ENCODE peak calls at places on chromosomes 3 and 15, in seven cellular contexts. D is non-pigmented ciliary epithelial cell; P is small intestine; Q is stimulated activated CD4-positive, alpha-beta T cell treated with anti-CD3 and anti-CD28 coated beads, Interleukin-12 subunit alpha, Interleukin-12 subunit beta, amount 100 ng/mL, for 48 hours; C is HS-27A; F is Peyer's patch; M is ELR. J is an unnamed sample.

GRCh38 chr3:193970773-193971206 is 165.2 kb upstream of the HES1 start:
- DNase-seq in D (no peak), P (peak), Q (no peak), C (no peak), F (no peak), M (no peak), J (no peak)

GRCh38 chr3:177978948-177979347 is 557.3 kb upstream of the KCNMB2 start:
- DNase-seq in D (no peak), P (no peak), Q (no peak), C (no peak), F (no peak), M (no peak), J (no peak)

GRCh38 chr3:140420621-140421357 is 257.1 kb upstream of the TRIM42 start:
- DNase-seq in D (peak), P (no peak), Q (no peak), C (peak), F (no peak), M (no peak), J (no peak)

GRCh38 chr3:127691494-127691893 is 18.7 kb downstream of the ABTB1 start:
- DNase-seq in D (no peak), P (no peak), Q (no peak), C (no peak), F (no peak), M (no peak), J (no peak)

GRCh38 chr15:89662893-89663673 is 7.8 kb upstream of the KIF7 start:
- DNase-seq in D (peak), P (no peak), Q (no peak), C (peak), F (no peak), M (peak), J (no peak)

GRCh38 chr15:66153549-66154415 is 99.8 kb downstream of the MEGF11 start:
- DNase-seq in D (no peak), P (no peak), Q (no peak), C (no peak), F (no peak), M (no peak), J (no peak)

GRCh38 chr3:148711981-148712666 is 14.4 kb downstream of the AGTR1 start:
- DNase-seq in D (no peak), P (no peak), Q (no peak), C (no peak), F (no peak), M (peak), J (no peak)

GRCh38 chr3:21017115-21017852 is 733.7 kb downstream of the ZNF385D start:
- DNase-seq in D (no peak), P (no peak), Q (no peak), C (no peak), F (no peak), M (no peak), J (no peak)

GRCh38 chr3:188233320-188233719 is 79.4 kb downstream of the LPP start:
- DNase-seq in D (no peak), P (no peak), Q (no peak), C (no peak), F (no peak), M (peak), J (no peak)

GRCh38 chr15:91186892-91187644 is 87.0 kb downstream of the SV2B start:
- DNase-seq in D (peak), P (no peak), Q (no peak), C (no peak), F (no peak), M (peak), J (no peak)

GRCh38 chr3:190132376-190132775 is 11.7 kb upstream of the P3H2 start:
- DNase-seq in D (no peak), P (no peak), Q (no peak), C (no peak), F (no peak), M (no peak), J (no peak)

GRCh38 chr15:68343579-68344225 is 66.2 kb downstream of the FEM1B start:
- DNase-seq in D (no peak), P (no peak), Q (no peak), C (no peak), F (no peak), M (no peak), J (no peak)

GRCh38 chr3:37825744-37826143 is 35.9 kb upstream of the CTDSPL start:
- DNase-seq in D (no peak), P (no peak), Q (no peak), C (no peak), F (no peak), M (no peak), J (no peak)